ENCODE peak calls at places on chromosomes 6 and 20, in ten cellular contexts. S is sigmoid colon, E is A549, T is ovary, D is esophagus squamous epithelium, Z is body of pancreas, M is IMR-90, L is heart left ventricle, Y is H1, Q is tibial nerve. X is an unnamed sample. For H3K4me1, the result is how much of the 10 kb centered on the place peaks cover.

GRCh38 chr6:158565482-158566040 is 5.7 kb downstream of the TMEM181 start:
- DNase-seq in E (no peak), D (no peak), Z (no peak), T (no peak), Y (no peak), M (no peak), S (no peak), Q (no peak), L (no peak), X (peak)

GRCh38 chr6:2706482-2706881 is 44.2 kb downstream of the MYLK4 start:
- DNase-seq in Q (no peak), M (no peak), S (no peak), E (no peak), L (no peak), D (no peak), Y (no peak), Z (no peak), T (no peak), X (no peak)

GRCh38 chr20:33000802-33001466 is 3.3 kb downstream of the SUN5 start:
- DNase-seq in D (no peak), M (no peak), T (no peak), S (no peak), Z (no peak), E (no peak), Q (no peak), Y (no peak), L (no peak), X (no peak)

GRCh38 chr20:36175016-36175415 is 20.5 kb downstream of the EPB41L1 start:
- DNase-seq in S (no peak), L (no peak), D (no peak), Q (no peak), E (no peak), T (no peak), M (peak), Y (no peak), Z (no peak), X (no peak)

GRCh38 chr20:43748274-43748673 is 21.5 kb upstream of the GTSF1L start:
- DNase-seq in Q (no peak), D (no peak), M (peak), S (no peak), L (no peak), T (no peak), Z (no peak), Y (no peak), E (no peak), X (no peak)

GRCh38 chr6:39824030-39824926 is 32.1 kb downstream of the DAAM2 start:
- DNase-seq in S (no peak), Y (no peak), E (no peak), T (no peak), D (no peak), M (no peak), Z (no peak), L (no peak), Q (no peak), X (no peak)

GRCh38 chr20:17859616-17860232 is 108.9 kb downstream of the SNX5 start:
- DNase-seq in T (no peak), D (no peak), Q (no peak), Z (peak), Y (no peak), M (no peak), L (no peak), S (no peak), E (no peak), X (peak)

GRCh38 chr6:15330174-15330934 is 84.5 kb downstream of the JARID2 start:
- DNase-seq in Z (no peak), E (no peak), D (no peak), L (no peak), Y (no peak), Q (no peak), S (no peak), M (peak), T (no peak), X (no peak)

GRCh38 chr20:59351148-59352040 is 51.0 kb downstream of the EDN3 start:
- DNase-seq in T (no peak), M (no peak), L (no peak), Y (no peak), D (no peak), Z (no peak), S (no peak), Q (no peak), E (peak), X (no peak)

GRCh38 chr6:28446818-28447511 is 3.7 kb upstream of the ZSCAN23 start:
- DNase-seq in M (peak), Z (no peak), Y (no peak), E (no peak), T (no peak), D (no peak), L (no peak), S (no peak), Q (no peak), X (no peak)

GRCh38 chr6:19472850-19473249 is 364.3 kb upstream of the ID4 start:
- DNase-seq in Q (no peak), S (no peak), M (no peak), L (no peak), T (no peak), D (no peak), Y (no peak), Z (peak), E (no peak), X (no peak)

GRCh38 chr6:43609402-43609801 is 19.7 kb downstream of the GTPBP2 start:
- DNase-seq in E (no peak), Y (no peak), T (no peak), Z (no peak), M (peak), S (no peak), L (no peak), D (no peak), Q (no peak), X (no peak)

GRCh38 chr6:39312912-39313525 is 1.2 kb downstream of the KCNK17 start:
- DNase-seq in Y (no peak), E (no peak), Z (peak), L (no peak), T (no peak), D (no peak), Q (no peak), M (no peak), S (no peak), X (no peak)

GRCh38 chr6:154229796-154230195 is 126.8 kb downstream of the IPCEF1 start:
- DNase-seq in D (no peak), Y (no peak), L (no peak), Q (no peak), T (no peak), S (no peak), E (no peak), Z (no peak), M (no peak), X (no peak)

GRCh38 chr6:161215193-161215592 is 58.7 kb downstream of the AGPAT4 start:
- DNase-seq in Z (no peak), D (no peak), S (no peak), T (no peak), L (no peak), M (peak), Q (no peak), E (no peak), Y (no peak), X (no peak)

GRCh38 chr6:45445749-45446454 is 68.2 kb upstream of the SUPT3H start:
- DNase-seq in M (peak), S (peak), E (peak), Y (no peak), T (peak), L (peak), Q (peak), Z (peak), D (peak), X (peak)

GRCh38 chr6:144347447-144347758 is 62.3 kb downstream of the UTRN start:
- DNase-seq in S (no peak), L (no peak), E (no peak), Q (no peak), Z (no peak), M (no peak), D (no peak), Y (no peak), T (no peak), X (no peak)

GRCh38 chr6:83193747-83194582 is 808 bp downstream of the RWDD2A start:
- DNase-seq in L (peak), D (no peak), Q (peak), S (peak), Y (peak), T (peak), Z (peak), M (no peak), E (peak), X (peak)

GRCh38 chr6:52976591-52977035 is 18.5 kb downstream of the GSTA4 start:
- DNase-seq in Y (no peak), D (no peak), S (no peak), T (no peak), M (no peak), Q (no peak), E (no peak), Z (peak), L (no peak), X (peak)

GRCh38 chr20:49281059-49281912 is 3.4 kb upstream of the ZNFX1 start:
- DNase-seq in Y (no peak), M (no peak), S (no peak), Q (no peak), E (peak), T (no peak), L (no peak), Z (no peak), D (no peak), X (no peak)

GRCh38 chr20:49278817-49279676 is 1.2 kb upstream of the ZNFX1 start:
- DNase-seq in Q (no peak), T (peak), E (peak), Z (peak), S (no peak), M (no peak), D (no peak), L (no peak), Y (no peak), X (no peak)

GRCh38 chr20:49279677-49280462 is 2.0 kb upstream of the ZNFX1 start:
- DNase-seq in D (no peak), E (no peak), Y (no peak), T (no peak), L (no peak), S (no peak), Z (no peak), M (no peak), Q (no peak), X (no peak)

GRCh38 chr20:49281913-49282467 is 4.1 kb upstream of the ZNFX1 start:
- DNase-seq in S (no peak), M (no peak), Y (no peak), Z (no peak), E (no peak), D (no peak), T (no peak), L (no peak), Q (no peak), X (no peak)

GRCh38 chr20:49280463-49281058 is 2.7 kb upstream of the ZNFX1 start:
- DNase-seq in M (no peak), L (no peak), D (no peak), Y (no peak), S (no peak), Z (no peak), E (no peak), Q (no peak), T (no peak), X (no peak)
- H3K4me1 ChIP-seq in M (under half), L (half or more), D (half or more), Y (under half), S (under half), Z (half or more), E (half or more), Q (under half), T (under half), X (under half)

DNA sequence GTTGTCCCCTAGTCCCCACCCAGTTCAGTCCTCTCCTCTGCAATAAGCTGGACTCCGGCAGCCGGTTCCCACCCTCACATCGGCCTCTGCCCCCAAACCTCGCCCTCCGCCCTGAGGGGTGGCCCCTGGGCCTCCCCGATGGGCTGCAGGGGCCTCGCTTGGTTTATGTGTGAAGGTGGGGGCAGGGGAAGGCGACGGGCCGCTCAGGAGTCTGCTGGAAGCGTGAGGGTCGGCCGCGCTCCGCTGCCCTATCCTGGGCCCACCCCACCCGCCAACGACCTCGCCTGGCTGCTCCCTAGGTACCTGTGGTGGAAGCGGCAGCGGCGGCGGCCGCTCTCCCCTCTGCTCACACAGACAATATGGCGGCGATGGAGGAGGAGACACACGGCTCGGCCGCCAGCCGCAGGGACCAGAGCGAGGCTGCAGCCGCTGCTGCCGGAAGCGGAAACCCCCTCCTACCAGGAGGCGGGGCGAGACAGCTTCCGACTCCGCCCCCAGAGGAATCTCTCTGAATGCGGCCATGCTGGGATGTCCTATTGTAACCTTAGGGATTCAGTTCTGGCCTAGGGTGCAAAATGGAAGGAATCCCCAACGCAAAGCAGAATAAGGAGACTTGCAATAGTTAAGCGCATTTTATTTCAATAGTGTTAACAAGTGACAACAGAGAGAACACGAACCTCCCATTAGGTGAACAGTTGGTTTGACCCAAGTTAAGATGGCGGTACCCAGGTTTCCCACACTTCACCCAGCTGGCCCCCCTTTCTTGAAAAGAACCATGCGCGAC is at the start of gene CSNK2A1:
- DNase-seq in Y (peak), Q (peak), S (peak), E (peak), Z (peak), L (peak), D (peak), T (peak), M (peak), X (peak)
- TF ChIP-seq POLR2A in Y (peak), Q (no peak), S (peak), E (peak), Z (peak), L (peak), D (peak), T (peak), M (peak), X (peak)

GRCh38 chr20:63858393-63859165 is 2.7 kb upstream of the ABHD16B start:
- DNase-seq in T (peak), D (no peak), Z (no peak), Y (no peak), S (no peak), E (no peak), M (peak), Q (no peak), L (peak), X (no peak)
- TF ChIP-seq CTCF in T (peak), D (peak), Z (no peak), Y (peak), S (no peak), E (no peak), M (peak), Q (no peak), L (peak), X (no peak)

DNA sequence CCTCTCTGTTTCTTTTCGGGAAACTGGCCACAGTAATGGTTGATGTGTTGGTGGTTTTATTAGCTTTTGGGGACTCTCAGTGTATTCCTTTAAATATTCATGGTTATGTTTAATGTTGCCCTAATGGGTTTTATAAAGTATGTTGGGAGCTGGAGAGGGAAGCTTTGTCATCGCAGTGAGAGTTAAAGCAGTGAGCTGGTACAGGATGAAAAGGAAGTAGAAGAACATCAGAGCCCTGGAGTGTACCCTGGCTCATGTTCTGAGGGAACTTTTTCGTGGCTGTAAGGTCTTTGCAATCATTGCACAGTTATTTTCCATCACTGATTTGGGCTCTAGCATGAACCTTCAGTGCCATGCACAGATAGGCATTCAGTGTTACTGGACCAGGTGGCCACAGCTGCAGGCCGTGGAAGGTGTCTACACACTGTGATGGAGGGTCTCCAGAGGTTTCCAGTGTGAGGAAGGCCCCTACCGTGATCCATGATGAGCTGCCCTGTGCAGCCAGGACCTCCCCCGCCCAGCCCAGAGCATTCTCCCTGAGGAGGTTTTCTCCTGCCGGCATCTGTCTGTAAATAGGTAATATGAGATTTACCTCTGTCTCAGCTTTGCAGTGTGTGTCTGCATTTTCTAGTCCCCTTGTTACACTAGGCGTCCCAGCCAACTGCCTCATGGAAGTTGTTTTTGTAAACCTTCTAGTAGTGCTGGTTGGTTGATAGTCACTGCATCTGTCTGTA is 22.4 kb upstream of the TMEM217 start:
- DNase-seq in Y (no peak), M (no peak), S (no peak), Z (no peak), Q (no peak), E (no peak), T (no peak), D (no peak), L (no peak), X (no peak)
- H3K4me1 ChIP-seq in Y (under half), M (under half), S (under half), Z (under half), Q (under half), E (under half), T (under half), D (under half), L (under half), X (under half)

DNA sequence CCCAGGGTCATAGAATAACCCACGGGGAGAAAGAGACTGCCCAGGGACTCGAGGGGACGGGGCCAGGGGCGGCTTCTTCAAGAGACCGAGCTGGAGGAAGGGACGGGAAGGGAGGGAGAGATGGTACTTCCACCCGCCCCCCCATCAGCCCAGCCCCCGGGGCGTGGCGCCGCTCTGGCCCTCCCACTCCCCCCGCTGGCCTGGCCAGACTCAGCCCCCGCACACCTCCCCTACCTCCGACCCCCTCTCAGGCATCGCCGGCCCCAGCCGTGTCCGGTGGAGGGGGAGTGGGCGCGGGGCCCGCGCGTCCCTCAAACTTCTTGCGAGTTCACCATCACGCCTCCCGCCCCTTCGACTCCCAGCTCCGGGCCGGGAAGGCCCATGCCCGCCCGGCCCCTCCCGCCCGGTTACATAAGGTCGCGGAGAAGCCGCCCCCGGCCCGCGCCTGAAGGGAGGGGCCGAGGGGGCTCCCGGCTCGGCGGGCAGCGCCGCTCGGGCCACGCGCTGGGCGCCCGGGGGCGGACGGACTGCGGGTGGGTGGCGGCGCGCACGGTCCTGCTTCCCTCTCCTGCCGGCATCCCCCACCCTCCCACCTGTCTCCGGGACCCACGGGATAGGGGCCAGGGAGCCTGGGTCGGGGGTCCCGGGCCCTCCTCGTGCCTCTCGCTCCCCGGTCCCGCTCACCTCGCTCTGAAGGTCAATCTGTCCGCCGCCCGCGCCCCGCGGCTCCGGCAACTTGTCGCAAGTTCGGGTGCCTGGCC is 562 bp downstream of the TFEB start:
- DNase-seq in Z (peak), Y (no peak), Q (peak), S (peak), D (peak), T (peak), L (peak), E (peak), M (peak), X (peak)
- TF ChIP-seq POLR2A in Z (peak), Y (no peak), Q (no peak), S (no peak), D (no peak), T (no peak), L (no peak), E (no peak), M (no peak), X (no peak)

GRCh38 chr6:122789078-122789861 is at the start of gene SMPDL3A:
- DNase-seq in Z (peak), T (peak), M (peak), L (peak), Q (peak), S (peak), D (no peak), Y (peak), E (peak), X (peak)
- TF ChIP-seq CTCF in Z (peak), T (peak), M (peak), L (peak), Q (peak), S (peak), D (peak), Y (peak), E (peak), X (peak)

X was measured in Peyer's patch.